ENCODE peak calls at places on chromosomes 7 and 10, in four cellular contexts. B is GM12878, M is H1, V is K562. C is an unnamed sample.

GRCh38 chr10:52864459-52865106 is 92.0 kb upstream of the MBL2 start:
- DNase-seq in B (no peak), M (no peak), V (no peak), C (no peak)

GRCh38 chr7:6588566-6588965 is 1.3 kb upstream of the INTS15 start:
- DNase-seq in B (no peak), M (no peak), V (no peak), C (no peak)

GRCh38 chr10:66591865-66592264 is 334.0 kb upstream of the LRRTM3 start:
- DNase-seq in B (no peak), M (no peak), V (no peak), C (no peak)

GRCh38 chr10:10657139-10657760 is 360.4 kb upstream of the CELF2 start:
- DNase-seq in B (no peak), M (no peak), V (no peak), C (no peak)

GRCh38 chr7:80552304-80552703 is 40.4 kb upstream of the GNAT3 start:
- DNase-seq in B (no peak), M (no peak), V (no peak), C (no peak)

GRCh38 chr10:102602272-102603045 is 41.8 kb upstream of the TRIM8 start:
- DNase-seq in B (no peak), M (no peak), V (no peak), C (no peak)

GRCh38 chr7:909358-910329 is 33.3 kb downstream of the GET4 start:
- DNase-seq in B (no peak), M (no peak), V (no peak), C (peak)

GRCh38 chr10:8581521-8582225 is 527.2 kb downstream of the GATA3 start:
- DNase-seq in B (no peak), M (no peak), V (no peak), C (no peak)

GRCh38 chr10:22420787-22421517 is 75.7 kb downstream of the SPAG6 start:
- DNase-seq in B (no peak), M (no peak), V (peak), C (no peak)

GRCh38 chr10:112689327-112689726 is 242.3 kb downstream of the VTI1A start:
- DNase-seq in B (no peak), M (peak), V (peak), C (peak)

GRCh38 chr7:98548981-98549380 is 68.1 kb upstream of the NPTX2 start:
- DNase-seq in B (no peak), M (no peak), V (no peak), C (no peak)

GRCh38 chr10:69086131-69086530 is 1.8 kb upstream of the SRGN start:
- DNase-seq in B (no peak), M (no peak), V (no peak), C (no peak)

GRCh38 chr10:77223532-77224460 is 413.8 kb downstream of the KCNMA1 start:
- DNase-seq in B (no peak), M (no peak), V (no peak), C (no peak)

GRCh38 chr7:96045919-96046318 is 273.6 kb downstream of the DYNC1I1 start:
- DNase-seq in B (no peak), M (no peak), V (no peak), C (no peak)

GRCh38 chr10:88565072-88565471 is 18.0 kb downstream of the RNLS start:
- DNase-seq in B (no peak), M (no peak), V (no peak), C (peak)

GRCh38 chr7:25722856-25723255 is 429.1 kb upstream of the NFE2L3 start:
- DNase-seq in B (no peak), M (no peak), V (no peak), C (no peak)

GRCh38 chr7:157239571-157240270 is 97.1 kb upstream of the DNAJB6 start:
- DNase-seq in B (no peak), M (no peak), V (no peak), C (no peak)

GRCh38 chr7:41758321-41758720 is 55.4 kb upstream of the INHBA start:
- DNase-seq in B (no peak), M (no peak), V (no peak), C (no peak)

GRCh38 chr7:128888756-128889095 is 21.8 kb downstream of the KCP start:
- DNase-seq in B (no peak), M (peak), V (no peak), C (no peak)

GRCh38 chr7:2803342-2803692 is 40.8 kb downstream of the GNA12 start:
- DNase-seq in B (no peak), M (no peak), V (no peak), C (no peak)

GRCh38 chr10:133442191-133442966 is 11.4 kb upstream of the SCART1 start:
- DNase-seq in B (no peak), M (no peak), V (no peak), C (peak)

GRCh38 chr7:1874522-1875389 is 204.7 kb downstream of the ELFN1 start:
- DNase-seq in B (no peak), M (no peak), V (no peak), C (no peak)

GRCh38 chr10:86668297-86669165 is at the start of gene LDB3:
- DNase-seq in B (peak), M (no peak), V (no peak), C (peak)

GRCh38 chr7:13016633-13017324 is 329.3 kb downstream of the ARL4A start:
- DNase-seq in B (no peak), M (no peak), V (no peak), C (no peak)

GRCh38 chr7:159024280-159024951 is 120.3 kb downstream of the VIPR2 start:
- DNase-seq in B (no peak), M (no peak), V (no peak), C (no peak)

GRCh38 chr7:142897691-142898090 is 12.1 kb upstream of the TRPV6 start:
- DNase-seq in B (no peak), M (no peak), V (no peak), C (no peak)

GRCh38 chr10:21499910-21500577 is 25.4 kb downstream of the SKIDA1 start:
- DNase-seq in B (no peak), M (peak), V (no peak), C (no peak)

GRCh38 chr10:34655286-34656170 is 159.6 kb downstream of the PARD3 start:
- DNase-seq in B (no peak), M (peak), V (peak), C (peak)

GRCh38 chr7:135707570-135707966 is 20.4 kb downstream of the SLC13A4 start:
- DNase-seq in B (no peak), M (no peak), V (no peak), C (no peak)

GRCh38 chr10:57338823-57339558 is 928.7 kb downstream of the IPMK start:
- DNase-seq in B (peak), M (peak), V (peak), C (peak)

GRCh38 chr10:34397324-34397723 is 417.8 kb downstream of the PARD3 start:
- DNase-seq in B (no peak), M (no peak), V (no peak), C (no peak)

GRCh38 chr7:120308171-120308570 is 35.2 kb downstream of the KCND2 start:
- DNase-seq in B (no peak), M (no peak), V (no peak), C (no peak)

GRCh38 chr10:14562615-14563214 is 212.0 kb downstream of the FAM107B start:
- DNase-seq in B (no peak), M (no peak), V (no peak), C (no peak)

GRCh38 chr7:130231792-130232191 is 24.1 kb downstream of the SSMEM1 start:
- DNase-seq in B (no peak), M (no peak), V (no peak), C (no peak)
- TF ChIP-seq NRF1 in B (no peak), M (no peak), V (no peak), C (no peak)

GRCh38 chr7:101066858-101067227 is 18.4 kb upstream of the TRIM56 start:
- DNase-seq in B (no peak), M (no peak), V (no peak), C (no peak)

GRCh38 chr7:101060992-101061391 is 24.3 kb upstream of the TRIM56 start:
- DNase-seq in B (no peak), M (no peak), V (no peak), C (no peak)

GRCh38 chr7:101068401-101068800 is 16.9 kb upstream of the TRIM56 start:
- DNase-seq in B (no peak), M (no peak), V (no peak), C (no peak)

GRCh38 chr7:101066141-101066857 is 19.0 kb upstream of the TRIM56 start:
- DNase-seq in B (no peak), M (no peak), V (no peak), C (no peak)
- TF ChIP-seq SIN3A in B (no peak), M (no peak), V (no peak), C (no peak)

GRCh38 chr7:130409722-130410072 is 29.4 kb downstream of the CPA1 start:
- DNase-seq in B (no peak), M (no peak), V (no peak), C (no peak)
- TF ChIP-seq NRF1 in B (no peak), M (no peak), V (no peak), C (no peak)

GRCh38 chr7:111605246-111605645 is 43.0 kb upstream of the IMMP2L start:
- DNase-seq in B (no peak), M (no peak), V (no peak), C (no peak)
- TF ChIP-seq SIN3A in B (no peak), M (no peak), V (no peak), C (no peak)

GRCh38 chr10:129773359-129773990 is 190.6 kb downstream of the EBF3 start:
- DNase-seq in B (no peak), M (no peak), V (peak), C (no peak)
- TF ChIP-seq NRF1 in B (no peak), M (no peak), V (no peak), C (no peak)

DNA sequence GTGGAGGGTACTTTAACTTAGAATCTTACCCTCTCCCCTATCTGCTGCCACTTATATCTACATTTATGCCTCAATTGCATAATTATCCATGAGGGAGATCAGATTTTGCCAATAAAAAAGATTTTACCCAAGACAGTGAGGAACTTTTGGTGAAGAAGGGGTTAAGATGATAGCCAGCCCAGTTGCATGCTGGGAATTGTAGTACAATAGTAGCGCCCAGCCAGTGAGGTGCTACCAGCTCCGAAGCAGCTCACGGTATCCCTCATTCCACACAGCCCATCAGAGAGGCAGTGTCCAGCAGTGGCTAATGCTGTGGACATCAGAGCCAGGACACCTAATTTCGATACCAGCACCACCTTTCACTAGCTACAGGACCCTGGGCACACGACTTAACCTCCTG is 5.9 kb upstream of the LGI1 start:
- DNase-seq in B (no peak), M (no peak), V (peak), C (peak)
- TF ChIP-seq SIN3A in B (no peak), M (no peak), V (no peak), C (no peak)

DNA sequence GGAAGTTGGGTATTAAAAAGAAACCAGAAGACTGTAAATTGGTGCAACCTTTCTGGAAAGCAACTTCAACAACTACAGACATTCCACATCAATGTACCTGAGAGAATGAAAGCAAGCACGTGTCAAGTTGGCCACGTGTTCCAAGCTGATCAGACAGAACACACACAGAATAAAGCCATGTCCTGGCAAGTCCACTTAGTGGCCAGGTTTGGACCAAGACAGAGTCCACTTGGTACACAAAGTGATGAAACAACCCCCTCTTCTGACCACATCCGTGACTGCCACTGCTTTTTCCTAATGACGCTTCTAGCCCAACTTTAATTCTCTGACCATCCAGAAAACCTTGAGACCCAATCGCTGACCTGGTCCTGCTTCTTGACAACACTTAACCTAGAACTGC is 109.4 kb downstream of the ABLIM1 start:
- DNase-seq in B (no peak), M (peak), V (peak), C (peak)
- TF ChIP-seq NRF1 in B (no peak), M (no peak), V (no peak), C (no peak)

DNA sequence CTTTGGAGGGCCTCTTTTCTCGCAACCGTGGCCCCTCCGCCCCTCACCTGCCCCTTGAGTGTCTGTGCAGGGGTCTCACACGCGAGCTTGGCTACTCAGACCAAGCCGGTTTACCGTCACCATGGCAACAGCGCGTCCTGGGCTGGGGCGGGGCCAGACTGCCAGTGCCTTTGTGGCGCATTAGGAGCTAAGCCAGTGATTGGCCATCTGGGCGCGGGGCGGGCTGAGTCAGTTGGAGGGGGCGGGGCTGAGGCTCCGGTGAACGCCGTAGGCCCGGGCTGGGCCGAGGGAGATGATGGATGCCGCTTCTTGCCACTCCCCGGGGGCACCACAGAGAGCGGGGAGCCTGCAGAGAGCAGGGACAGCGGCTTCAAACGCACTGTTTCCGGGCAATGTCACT is 48.7 kb upstream of the FXYD4 start:
- DNase-seq in B (no peak), M (peak), V (peak), C (peak)
- TF ChIP-seq SIN3A in B (no peak), M (no peak), V (no peak), C (no peak)

DNA sequence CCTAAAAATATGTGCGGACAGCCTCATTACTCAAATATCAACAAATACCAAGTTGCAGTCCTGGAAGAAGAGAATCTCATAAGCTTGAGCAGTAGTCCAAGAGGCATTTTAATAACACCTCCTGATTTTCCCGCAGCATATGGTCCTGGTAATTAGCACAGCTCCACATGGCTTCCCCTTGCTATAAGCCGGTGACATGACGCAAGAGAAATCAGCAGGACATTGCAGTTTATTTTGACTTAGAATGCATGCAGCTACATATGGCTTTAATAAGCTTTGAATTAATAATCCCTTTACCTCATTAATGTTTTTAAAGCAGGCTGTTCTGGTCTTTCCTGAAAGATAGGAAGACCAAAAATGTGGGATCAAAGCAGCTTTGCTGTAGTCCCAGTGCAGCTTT is 137.6 kb downstream of the RAMP3 start:
- DNase-seq in B (no peak), M (no peak), V (no peak), C (peak)
- TF ChIP-seq NRF1 in B (no peak), M (no peak), V (no peak), C (no peak)

GRCh38 chr7:18221377-18222290 is 194.0 kb upstream of the PRPS1L1 start:
- DNase-seq in B (no peak), M (no peak), V (no peak), C (no peak)
- TF ChIP-seq SIN3A in B (no peak), M (no peak), V (no peak), C (no peak)

C was measured in SK-N-SH.